ENCODE peak calls at places on chromosome 3, in six cellular contexts. One of them, this sample, is unnamed.

GRCh38 chr3:177563792-177564191 is 366.5 kb upstream of the TBL1XR1 start:
- DNase-seq in psoas muscle: no peak
- DNase-seq in stomach: no peak
- DNase-seq in OCI-LY7: no peak
- DNase-seq in epithelial cell of proximal tubule: no peak
- DNase-seq in tibial artery: no peak
- DNase-seq in this sample: no peak

GRCh38 chr3:81565066-81565465 is 196.4 kb downstream of the GBE1 start:
- DNase-seq in psoas muscle: no peak
- DNase-seq in stomach: no peak
- DNase-seq in OCI-LY7: no peak
- DNase-seq in epithelial cell of proximal tubule: no peak
- DNase-seq in tibial artery: no peak
- DNase-seq in this sample: no peak

GRCh38 chr3:171459130-171459941 is 869 bp downstream of the TNIK start:
- DNase-seq in psoas muscle: peak
- DNase-seq in stomach: peak
- DNase-seq in OCI-LY7: no peak
- DNase-seq in epithelial cell of proximal tubule: no peak
- DNase-seq in tibial artery: peak
- DNase-seq in this sample: no peak

GRCh38 chr3:181797431-181797830 is 85.7 kb downstream of the SOX2 start:
- DNase-seq in psoas muscle: no peak
- DNase-seq in stomach: no peak
- DNase-seq in OCI-LY7: no peak
- DNase-seq in epithelial cell of proximal tubule: no peak
- DNase-seq in tibial artery: no peak
- DNase-seq in this sample: no peak

GRCh38 chr3:18100126-18100525 is 325.0 kb downstream of the SATB1 start:
- DNase-seq in psoas muscle: no peak
- DNase-seq in stomach: no peak
- DNase-seq in OCI-LY7: no peak
- DNase-seq in epithelial cell of proximal tubule: no peak
- DNase-seq in tibial artery: no peak
- DNase-seq in this sample: no peak

GRCh38 chr3:172040976-172041963 is 1.9 kb downstream of the FNDC3B start:
- DNase-seq in psoas muscle: no peak
- DNase-seq in stomach: peak
- DNase-seq in OCI-LY7: no peak
- DNase-seq in epithelial cell of proximal tubule: no peak
- DNase-seq in tibial artery: peak
- DNase-seq in this sample: no peak

GRCh38 chr3:193842029-193842782 is 249.2 kb downstream of the OPA1 start:
- DNase-seq in psoas muscle: no peak
- DNase-seq in stomach: peak
- DNase-seq in OCI-LY7: peak
- DNase-seq in epithelial cell of proximal tubule: no peak
- DNase-seq in tibial artery: no peak
- DNase-seq in this sample: no peak

GRCh38 chr3:120381503-120381902 is 32.3 kb upstream of the LRRC58 start:
- DNase-seq in psoas muscle: no peak
- DNase-seq in stomach: no peak
- DNase-seq in OCI-LY7: no peak
- DNase-seq in epithelial cell of proximal tubule: no peak
- DNase-seq in tibial artery: no peak
- DNase-seq in this sample: no peak

GRCh38 chr3:18223591-18224338 is 201.4 kb downstream of the SATB1 start:
- DNase-seq in psoas muscle: no peak
- DNase-seq in stomach: no peak
- DNase-seq in OCI-LY7: peak
- DNase-seq in epithelial cell of proximal tubule: no peak
- DNase-seq in tibial artery: no peak
- DNase-seq in this sample: peak

GRCh38 chr3:175916151-175916946 is 1057.2 kb downstream of the NAALADL2 start:
- DNase-seq in psoas muscle: no peak
- DNase-seq in stomach: no peak
- DNase-seq in OCI-LY7: no peak
- DNase-seq in epithelial cell of proximal tubule: no peak
- DNase-seq in tibial artery: no peak
- DNase-seq in this sample: no peak

GRCh38 chr3:111739241-111739952 is 119.7 kb upstream of the PHLDB2 start:
- DNase-seq in psoas muscle: no peak
- DNase-seq in stomach: peak
- DNase-seq in OCI-LY7: no peak
- DNase-seq in epithelial cell of proximal tubule: no peak
- DNase-seq in tibial artery: peak
- DNase-seq in this sample: no peak

GRCh38 chr3:190558796-190559195 is 44.9 kb downstream of the IL1RAP start:
- DNase-seq in psoas muscle: no peak
- DNase-seq in stomach: no peak
- DNase-seq in OCI-LY7: no peak
- DNase-seq in epithelial cell of proximal tubule: no peak
- DNase-seq in tibial artery: no peak
- DNase-seq in this sample: no peak

GRCh38 chr3:2511356-2511755 is 412.7 kb downstream of the CNTN4 start:
- DNase-seq in psoas muscle: no peak
- DNase-seq in stomach: no peak
- DNase-seq in OCI-LY7: no peak
- DNase-seq in epithelial cell of proximal tubule: no peak
- DNase-seq in tibial artery: no peak
- DNase-seq in this sample: no peak

GRCh38 chr3:165607221-165607620 is 230.0 kb downstream of the BCHE start:
- DNase-seq in psoas muscle: no peak
- DNase-seq in stomach: no peak
- DNase-seq in OCI-LY7: no peak
- DNase-seq in epithelial cell of proximal tubule: no peak
- DNase-seq in tibial artery: no peak
- DNase-seq in this sample: no peak

GRCh38 chr3:177833392-177833791 is 636.1 kb upstream of the TBL1XR1 start:
- DNase-seq in psoas muscle: no peak
- DNase-seq in stomach: no peak
- DNase-seq in OCI-LY7: no peak
- DNase-seq in epithelial cell of proximal tubule: no peak
- DNase-seq in tibial artery: no peak
- DNase-seq in this sample: no peak

GRCh38 chr3:13158441-13158840 is 85.2 kb upstream of the IQSEC1 start:
- DNase-seq in psoas muscle: no peak
- DNase-seq in stomach: no peak
- DNase-seq in OCI-LY7: no peak
- DNase-seq in epithelial cell of proximal tubule: no peak
- DNase-seq in tibial artery: peak
- DNase-seq in this sample: no peak

GRCh38 chr3:32681811-32682210 is 3.2 kb upstream of the CNOT10 start:
- DNase-seq in psoas muscle: no peak
- DNase-seq in stomach: no peak
- DNase-seq in OCI-LY7: no peak
- DNase-seq in epithelial cell of proximal tubule: no peak
- DNase-seq in tibial artery: no peak
- DNase-seq in this sample: no peak

GRCh38 chr3:71341721-71342120 is 241.8 kb downstream of the FOXP1 start:
- DNase-seq in psoas muscle: no peak
- DNase-seq in stomach: no peak
- DNase-seq in OCI-LY7: no peak
- DNase-seq in epithelial cell of proximal tubule: peak
- DNase-seq in tibial artery: no peak
- DNase-seq in this sample: no peak

GRCh38 chr3:57130426-57131209 is 34.5 kb downstream of the IL17RD start:
- DNase-seq in psoas muscle: no peak
- DNase-seq in stomach: no peak
- DNase-seq in OCI-LY7: peak
- DNase-seq in epithelial cell of proximal tubule: no peak
- DNase-seq in tibial artery: no peak
- DNase-seq in this sample: peak

GRCh38 chr3:62035664-62036063 is 337.7 kb downstream of the FEZF2 start:
- DNase-seq in psoas muscle: no peak
- DNase-seq in stomach: no peak
- DNase-seq in OCI-LY7: no peak
- DNase-seq in epithelial cell of proximal tubule: no peak
- DNase-seq in tibial artery: no peak
- DNase-seq in this sample: no peak

GRCh38 chr3:30607032-30607833 is 832 bp downstream of the TGFBR2 start:
- DNase-seq in psoas muscle: peak
- DNase-seq in stomach: peak
- DNase-seq in OCI-LY7: peak
- DNase-seq in epithelial cell of proximal tubule: no peak
- DNase-seq in tibial artery: peak
- DNase-seq in this sample: no peak

GRCh38 chr3:194040501-194041273 is 95.3 kb upstream of the HES1 start:
- DNase-seq in psoas muscle: no peak
- DNase-seq in stomach: no peak
- DNase-seq in OCI-LY7: no peak
- DNase-seq in epithelial cell of proximal tubule: no peak
- DNase-seq in tibial artery: no peak
- DNase-seq in this sample: no peak

GRCh38 chr3:161890147-161890625 is 393.6 kb downstream of the OTOL1 start:
- DNase-seq in psoas muscle: no peak
- DNase-seq in stomach: peak
- DNase-seq in OCI-LY7: no peak
- DNase-seq in epithelial cell of proximal tubule: peak
- DNase-seq in tibial artery: no peak
- DNase-seq in this sample: no peak

GRCh38 chr3:143002727-143003126 is 1.4 kb downstream of the U2SURP start:
- DNase-seq in psoas muscle: no peak
- DNase-seq in stomach: no peak
- DNase-seq in OCI-LY7: no peak
- DNase-seq in epithelial cell of proximal tubule: no peak
- DNase-seq in tibial artery: no peak
- DNase-seq in this sample: peak

GRCh38 chr3:32166654-32167053 is 60.2 kb downstream of the GPD1L start:
- DNase-seq in psoas muscle: no peak
- DNase-seq in stomach: no peak
- DNase-seq in OCI-LY7: no peak
- DNase-seq in epithelial cell of proximal tubule: no peak
- DNase-seq in tibial artery: no peak
- DNase-seq in this sample: no peak

GRCh38 chr3:134797080-134797801 is 2.2 kb downstream of the EPHB1 start:
- DNase-seq in psoas muscle: no peak
- DNase-seq in stomach: no peak
- DNase-seq in OCI-LY7: no peak
- DNase-seq in epithelial cell of proximal tubule: no peak
- DNase-seq in tibial artery: no peak
- DNase-seq in this sample: no peak

GRCh38 chr3:126300761-126301481 is 56.3 kb downstream of the KLF15 start:
- DNase-seq in psoas muscle: no peak
- DNase-seq in stomach: peak
- DNase-seq in OCI-LY7: no peak
- DNase-seq in epithelial cell of proximal tubule: peak
- DNase-seq in tibial artery: peak
- DNase-seq in this sample: no peak

GRCh38 chr3:111956449-111956848 is 22.4 kb upstream of the ABHD10 start:
- DNase-seq in psoas muscle: no peak
- DNase-seq in stomach: no peak
- DNase-seq in OCI-LY7: no peak
- DNase-seq in epithelial cell of proximal tubule: no peak
- DNase-seq in tibial artery: no peak
- DNase-seq in this sample: no peak

DNA sequence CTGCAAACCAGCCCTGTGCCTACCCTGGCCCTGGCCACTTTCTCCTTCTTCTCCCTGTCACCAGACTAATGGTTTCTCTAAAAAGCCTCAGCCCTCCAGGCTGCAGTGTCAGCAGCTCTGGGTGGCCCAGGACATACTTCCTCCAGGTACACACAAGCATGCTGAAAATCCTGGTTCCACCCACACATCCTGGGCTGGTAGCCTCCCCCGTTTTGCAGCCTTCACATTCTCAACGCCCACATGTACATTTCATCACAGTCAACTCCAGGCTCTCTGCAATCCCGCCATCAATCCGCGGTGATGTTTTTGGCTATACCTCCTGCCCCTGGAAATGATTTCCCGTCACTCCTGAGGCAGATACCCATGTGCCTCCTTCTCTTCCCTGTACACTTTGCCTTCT is 59.4 kb downstream of the MAGEF1 start:
- DNase-seq in psoas muscle: no peak
- DNase-seq in stomach: no peak
- DNase-seq in OCI-LY7: no peak
- DNase-seq in epithelial cell of proximal tubule: peak
- DNase-seq in tibial artery: no peak
- DNase-seq in this sample: no peak
- H3K4me3 ChIP-seq in psoas muscle: no peak
- H3K4me3 ChIP-seq in stomach: no peak
- H3K4me3 ChIP-seq in OCI-LY7: no peak
- H3K4me3 ChIP-seq in epithelial cell of proximal tubule: no peak
- H3K4me3 ChIP-seq in tibial artery: no peak
- H3K4me3 ChIP-seq in this sample: no peak

DNA sequence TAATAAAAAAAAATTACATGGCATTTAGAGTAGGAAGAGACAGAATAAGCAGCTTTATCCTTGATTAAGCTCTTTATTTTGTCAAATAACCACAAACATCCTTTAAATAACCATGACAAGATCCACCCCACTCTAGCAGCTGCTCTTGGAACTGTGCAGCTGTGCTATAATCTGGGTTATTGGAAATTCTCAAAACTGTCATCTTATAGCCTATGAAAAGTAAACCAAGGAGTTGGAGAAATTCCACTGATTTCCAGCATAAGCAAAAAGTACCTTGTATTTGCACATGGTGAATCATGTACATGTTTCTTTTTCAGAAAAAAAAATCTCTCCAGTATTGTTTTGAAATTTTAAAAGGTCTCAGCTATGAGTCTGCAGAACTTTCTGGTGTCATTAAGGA is 88.8 kb upstream of the ABI3BP start:
- DNase-seq in psoas muscle: no peak
- DNase-seq in stomach: no peak
- DNase-seq in OCI-LY7: no peak
- DNase-seq in epithelial cell of proximal tubule: no peak
- DNase-seq in tibial artery: no peak
- DNase-seq in this sample: no peak
- H3K4me3 ChIP-seq in psoas muscle: no peak
- H3K4me3 ChIP-seq in stomach: no peak
- H3K4me3 ChIP-seq in OCI-LY7: no peak
- H3K4me3 ChIP-seq in epithelial cell of proximal tubule: no peak
- H3K4me3 ChIP-seq in tibial artery: no peak
- H3K4me3 ChIP-seq in this sample: no peak

DNA sequence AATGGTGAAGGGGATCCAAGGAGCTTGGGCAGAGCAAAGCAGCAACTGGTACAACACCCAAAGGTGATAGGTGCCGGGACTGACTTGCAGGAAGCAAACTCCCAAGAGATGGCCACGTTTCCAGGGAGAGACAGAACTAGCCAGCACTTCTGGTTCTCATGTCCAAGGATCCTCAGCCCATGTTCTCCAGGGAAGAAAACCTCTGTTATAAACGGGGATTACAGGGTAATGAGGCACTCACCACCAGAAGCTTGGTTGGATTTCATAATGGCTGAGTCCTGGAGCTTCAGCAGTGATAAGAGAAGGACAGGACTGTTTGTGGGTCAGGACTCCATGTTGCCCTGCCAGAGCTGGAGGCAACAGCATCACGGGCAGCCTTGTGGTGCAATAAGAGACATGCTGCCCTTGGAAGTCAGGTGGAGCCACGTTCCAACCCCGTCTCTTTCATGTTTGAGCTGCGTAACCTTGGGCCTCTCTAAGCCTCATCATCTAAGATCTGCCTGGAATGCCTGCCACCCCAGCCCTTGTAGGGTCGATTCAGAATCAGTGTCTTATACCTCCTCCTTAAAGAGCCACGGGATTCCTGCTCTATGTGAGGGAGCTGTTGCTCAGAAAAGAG is 181.0 kb downstream of the ABHD5 start:
- DNase-seq in psoas muscle: no peak
- DNase-seq in stomach: no peak
- DNase-seq in OCI-LY7: no peak
- DNase-seq in epithelial cell of proximal tubule: no peak
- DNase-seq in tibial artery: no peak
- DNase-seq in this sample: no peak
- H3K4me3 ChIP-seq in psoas muscle: no peak
- H3K4me3 ChIP-seq in stomach: no peak
- H3K4me3 ChIP-seq in OCI-LY7: no peak
- H3K4me3 ChIP-seq in epithelial cell of proximal tubule: no peak
- H3K4me3 ChIP-seq in tibial artery: no peak
- H3K4me3 ChIP-seq in this sample: no peak

GRCh38 chr3:108820586-108820985 is 2.0 kb upstream of the TRAT1 start:
- DNase-seq in psoas muscle: no peak
- DNase-seq in stomach: no peak
- DNase-seq in OCI-LY7: no peak
- DNase-seq in epithelial cell of proximal tubule: no peak
- DNase-seq in tibial artery: no peak
- DNase-seq in this sample: peak
- H3K4me3 ChIP-seq in psoas muscle: no peak
- H3K4me3 ChIP-seq in stomach: no peak
- H3K4me3 ChIP-seq in OCI-LY7: no peak
- H3K4me3 ChIP-seq in epithelial cell of proximal tubule: no peak
- H3K4me3 ChIP-seq in tibial artery: no peak
- H3K4me3 ChIP-seq in this sample: no peak